ENCODE peak calls at places on chromosome 12, in seven cellular contexts. S is HL-60; A is foreskin fibroblast; H is endothelial cell; Q is type B pancreatic cell; E is activated CD8-positive, alpha-beta T cell treated with anti-CD3 and anti-CD28 coated beads for 36 hours; N is glutamatergic neuron. U is an unnamed sample.

GRCh38 chr12:47808049-47808448 is 11.7 kb downstream of the HDAC7 start:
- DNase-seq in A (peak; percentile 62), S (no peak), E (peak; percentile 98), N (peak; percentile 62), Q (no peak), H (no peak), U (peak; percentile 58)

GRCh38 chr12:103973909-103974308 is 8.2 kb downstream of the TDG start:
- DNase-seq in A (no peak), Q (no peak), N (no peak), H (no peak), S (no peak), E (no peak), U (no peak)

GRCh38 chr12:121990692-121991603 is 30.7 kb upstream of the BCL7A start:
- DNase-seq in A (peak; percentile 89), E (peak; percentile 60), H (no peak), Q (no peak), S (no peak), N (no peak), U (peak; percentile 82)

GRCh38 chr12:112905451-112906089 is 1.2 kb upstream of the OAS1 start:
- DNase-seq in Q (peak; percentile 15), E (no peak), A (no peak), S (no peak), N (no peak), H (no peak), U (no peak)

GRCh38 chr12:52650520-52651081 is 1.4 kb downstream of the KRT2 start:
- DNase-seq in S (no peak), A (peak; percentile 8), N (no peak), E (no peak), H (no peak), Q (no peak), U (no peak)

GRCh38 chr12:79373896-79374499 is 316.8 kb downstream of the PAWR start:
- DNase-seq in A (peak; percentile 52), Q (no peak), E (peak; percentile 22), H (peak; percentile 77), N (peak; percentile 74), S (no peak), U (peak; percentile 18)

GRCh38 chr12:26845057-26845666 is 12.2 kb upstream of the ITPR2 start:
- DNase-seq in S (no peak), N (peak; percentile 74), Q (no peak), A (peak; percentile 72), H (peak; percentile 72), E (peak; percentile 26), U (no peak)

GRCh38 chr12:108482717-108483212 is 32.3 kb upstream of the FICD start:
- DNase-seq in A (no peak), E (no peak), S (no peak), N (no peak), Q (no peak), H (no peak), U (no peak)

GRCh38 chr12:106066051-106066705 is 72.6 kb downstream of the NUAK1 start:
- DNase-seq in E (no peak), A (no peak), Q (no peak), N (no peak), S (no peak), H (no peak), U (no peak)

GRCh38 chr12:106063826-106064575 is 74.8 kb downstream of the NUAK1 start:
- DNase-seq in H (no peak), Q (no peak), E (no peak), S (no peak), A (no peak), N (no peak), U (no peak)

GRCh38 chr12:106066726-106067325 is 71.9 kb downstream of the NUAK1 start:
- DNase-seq in E (no peak), A (no peak), S (no peak), N (no peak), Q (no peak), H (no peak), U (no peak)

GRCh38 chr12:106064622-106065021 is 74.1 kb downstream of the NUAK1 start:
- DNase-seq in E (no peak), N (no peak), S (no peak), A (no peak), Q (no peak), H (peak; percentile 30), U (no peak)

DNA sequence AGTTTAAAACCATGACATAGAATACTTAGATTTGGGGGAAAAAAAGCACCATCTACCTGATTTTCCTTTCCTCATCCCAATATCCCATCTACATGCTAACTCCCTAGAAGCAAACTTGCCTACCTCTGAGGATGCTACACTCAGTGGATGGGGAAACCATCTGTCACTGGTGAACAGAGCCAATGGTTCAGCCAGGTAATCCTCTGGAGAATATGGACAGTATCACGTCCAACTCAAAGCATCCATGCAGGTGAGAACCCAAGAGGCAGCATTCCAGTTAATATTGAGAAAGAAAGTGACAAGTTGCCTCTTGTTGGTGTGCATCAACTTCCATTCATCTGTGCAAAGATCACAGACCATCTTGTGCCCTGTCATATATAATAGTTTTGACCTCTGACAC is 73.2 kb downstream of the NUAK1 start:
- DNase-seq in A (no peak), N (no peak), E (no peak), H (no peak), S (no peak), Q (no peak), U (no peak)
- TF ChIP-seq CTCF in A (no peak), N (no peak), E (no peak), H (no peak), S (no peak), Q (no peak), U (no peak)

DNA sequence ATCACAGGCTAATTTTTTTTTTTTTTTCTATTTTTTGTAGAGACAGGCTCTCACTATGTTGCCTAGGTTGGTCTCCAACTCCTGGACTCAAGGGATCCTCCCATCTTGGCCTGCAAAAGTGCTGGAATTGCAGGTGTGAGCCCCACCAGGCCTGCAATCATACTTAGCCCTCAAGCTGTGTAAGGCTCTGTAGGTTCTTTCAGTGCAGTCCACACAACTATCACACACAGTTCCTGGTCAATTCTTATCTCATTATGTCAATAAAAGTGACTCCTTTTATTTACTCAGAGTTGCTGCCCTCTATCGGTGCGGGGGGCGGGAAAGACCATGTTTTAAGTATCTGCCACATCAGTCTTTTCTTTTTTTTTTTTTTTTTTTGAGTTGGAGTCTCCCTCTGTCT is 29.0 kb downstream of the SLC2A3 start:
- DNase-seq in Q (no peak), H (peak; percentile 59), E (peak; percentile 64), S (no peak), N (peak; percentile 40), A (peak; percentile 70), U (no peak)
- TF ChIP-seq CTCF in Q (peak; percentile 50), H (peak; percentile 33), E (no peak), S (no peak), N (peak; percentile 17), A (peak; percentile 38), U (no peak)

GRCh38 chr12:13203028-13203922 is 6.7 kb downstream of the EMP1 start:
- DNase-seq in E (peak; percentile 31), A (peak; percentile 65), H (peak; percentile 47), S (no peak), Q (no peak), N (no peak), U (peak; percentile 23)
- TF ChIP-seq CTCF in E (no peak), A (peak; percentile 19), H (peak; percentile 23), S (no peak), Q (peak; percentile 32), N (no peak), U (peak; percentile 33)

GRCh38 chr12:11576104-11576503 is 73.4 kb upstream of the ETV6 start:
- DNase-seq in N (no peak), S (no peak), E (peak; percentile 78), A (peak; percentile 58), H (no peak), Q (no peak), U (no peak)

GRCh38 chr12:11580125-11580751 is 69.2 kb upstream of the ETV6 start:
- DNase-seq in N (no peak), E (no peak), Q (no peak), S (peak; percentile 73), H (no peak), A (peak; percentile 81), U (no peak)

GRCh38 chr12:11581179-11581755 is 68.2 kb upstream of the ETV6 start:
- DNase-seq in A (peak; percentile 77), S (no peak), H (peak; percentile 61), E (peak; percentile 87), N (peak; percentile 35), Q (no peak), U (no peak)

GRCh38 chr12:11578461-11578993 is 70.9 kb upstream of the ETV6 start:
- DNase-seq in S (no peak), N (no peak), A (no peak), Q (no peak), E (no peak), H (no peak), U (no peak)

DNA sequence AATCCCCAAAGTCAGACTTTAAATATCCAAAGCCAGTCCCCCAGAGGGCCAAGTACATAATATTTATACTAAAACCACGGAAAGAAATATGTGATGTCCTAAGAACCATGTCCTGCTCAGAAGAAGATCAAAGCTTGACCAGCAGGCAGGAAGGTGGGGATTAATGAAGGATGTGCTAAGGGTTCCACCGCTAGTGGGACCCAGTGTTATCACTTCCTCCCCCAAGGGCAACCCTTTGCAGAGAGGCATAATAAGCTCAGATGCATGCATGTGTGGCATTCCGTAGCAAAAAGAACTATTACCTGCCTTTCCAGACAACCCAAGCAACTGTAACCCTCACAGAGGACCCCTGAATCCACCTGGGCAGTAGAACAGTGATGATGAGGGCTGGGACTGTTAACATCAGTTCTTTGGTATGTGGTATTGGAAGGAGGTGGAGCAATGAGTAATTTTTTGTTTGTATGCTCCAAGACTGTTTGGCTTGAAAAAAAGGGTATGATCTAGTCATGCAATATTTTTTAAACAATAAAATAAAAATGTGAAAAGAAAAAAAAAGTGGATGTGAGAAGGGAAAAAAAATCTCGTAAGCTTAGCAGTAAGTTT is 71.7 kb upstream of the ETV6 start:
- DNase-seq in H (no peak), Q (no peak), S (no peak), A (no peak), E (no peak), N (no peak), U (no peak)
- TF ChIP-seq CTCF in H (no peak), Q (no peak), S (no peak), A (no peak), E (no peak), N (no peak), U (no peak)

GRCh38 chr12:116276433-116277216 is 868 bp downstream of the MED13L start:
- DNase-seq in E (peak; percentile 76), Q (peak; percentile 81), H (peak; percentile 76), A (peak; percentile 81), S (no peak), N (peak; percentile 84), U (peak; percentile 63)
- TF ChIP-seq CTCF in E (no peak), Q (no peak), H (no peak), A (peak; percentile 27), S (no peak), N (no peak), U (no peak)

DNA sequence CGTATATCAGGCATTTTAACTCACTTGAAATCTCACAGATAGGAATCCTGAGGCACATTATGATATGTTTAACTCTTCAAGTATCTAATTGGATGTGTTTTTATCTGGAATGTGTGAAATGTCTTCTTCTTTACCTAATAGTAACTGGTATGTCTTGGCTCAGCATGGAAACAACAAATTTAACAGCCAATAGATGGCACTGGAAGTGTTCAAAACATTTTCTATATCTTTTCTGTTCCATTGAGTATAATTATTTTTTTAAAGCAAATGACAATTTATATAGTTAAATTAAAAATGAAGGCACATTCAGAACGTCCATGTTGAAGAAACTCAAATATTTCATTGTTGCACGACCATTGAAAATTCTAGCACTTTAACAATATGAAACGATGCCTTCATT is 164.6 kb upstream of the SLC16A7 start:
- DNase-seq in S (no peak), H (no peak), Q (no peak), E (no peak), N (no peak), A (peak; percentile 39), U (no peak)
- TF ChIP-seq CTCF in S (no peak), H (no peak), Q (peak; percentile 18), E (no peak), N (no peak), A (no peak), U (peak; percentile 22)

U was measured in GM13977.